ENCODE peak calls at places on chromosomes 11 and 22, in five cellular contexts. A, L, O, H and K are unnamed samples.

GRCh38 chr11:1067812-1068496 is 6.7 kb upstream of the MUC2 start:
- DNase-seq in L (no peak), A (no peak), H (no peak), O (no peak), K (no peak)

GRCh38 chr22:46663001-46663400 is 42.8 kb downstream of the GRAMD4 start:
- DNase-seq in H (no peak), A (no peak), O (no peak), L (no peak), K (no peak)

GRCh38 chr22:18130699-18131429 is 19.1 kb upstream of the USP18 start:
- DNase-seq in O (no peak), A (no peak), H (no peak), L (no peak), K (no peak)

GRCh38 chr11:35412285-35412684 is 7.1 kb downstream of the SLC1A2 start:
- DNase-seq in L (no peak), O (peak), A (no peak), H (no peak), K (no peak)

GRCh38 chr11:117281159-117281558 is 10.0 kb upstream of the BACE1-AS start:
- DNase-seq in H (no peak), A (no peak), L (no peak), O (no peak), K (peak)

GRCh38 chr11:71178076-71178475 is 74.3 kb downstream of the SHANK2 start:
- DNase-seq in O (no peak), A (no peak), L (no peak), H (no peak), K (no peak)

GRCh38 chr11:2516276-2517015 is 71.6 kb downstream of the KCNQ1 start:
- DNase-seq in H (no peak), O (no peak), A (no peak), L (peak), K (no peak)

GRCh38 chr11:13223112-13223511 is 54.5 kb upstream of the BMAL1 start:
- DNase-seq in O (no peak), H (no peak), A (no peak), L (no peak), K (no peak)

GRCh38 chr11:68343761-68344256 is 31.4 kb downstream of the LRP5 start:
- DNase-seq in O (peak), A (no peak), H (no peak), L (peak), K (no peak)

GRCh38 chr11:123694551-123694950 is 40.1 kb upstream of the SCN3B start:
- DNase-seq in O (no peak), L (no peak), A (no peak), H (no peak), K (no peak)

GRCh38 chr11:38553033-38553432 is 1955.0 kb upstream of the RAG2 start:
- DNase-seq in H (no peak), A (no peak), O (no peak), L (no peak), K (no peak)

GRCh38 chr11:13329670-13330401 is 52.2 kb downstream of the BMAL1 start:
- DNase-seq in A (no peak), L (peak), O (no peak), H (no peak), K (peak)

GRCh38 chr22:32204856-32205722 is at the start of gene RFPL2:
- DNase-seq in A (no peak), O (peak), L (no peak), H (peak), K (peak)

GRCh38 chr11:107591446-107592236 is 694 bp downstream of the ELMOD1 start:
- DNase-seq in O (no peak), H (peak), L (no peak), A (no peak), K (peak)

GRCh38 chr11:33899383-33900037 is 7.6 kb upstream of the LMO2 start:
- DNase-seq in A (no peak), L (peak), H (no peak), O (no peak), K (peak)

GRCh38 chr11:11841121-11841604 is 609 bp upstream of the USP47 start:
- DNase-seq in L (peak), H (no peak), O (peak), A (no peak), K (peak)

GRCh38 chr11:38937709-38938108 is 2339.7 kb upstream of the RAG2 start:
- DNase-seq in L (no peak), H (no peak), O (no peak), A (no peak), K (no peak)

GRCh38 chr11:129384415-129384814 is 8.8 kb downstream of the BARX2 start:
- DNase-seq in H (no peak), A (no peak), O (no peak), L (no peak), K (no peak)

GRCh38 chr11:62444271-62444833 is 25.5 kb downstream of the SCGB1A1 start:
- DNase-seq in H (peak), A (no peak), L (peak), O (no peak), K (peak)

GRCh38 chr11:45769960-45770359 is 35.0 kb upstream of the SLC35C1 start:
- DNase-seq in O (no peak), L (no peak), A (no peak), H (no peak), K (no peak)

GRCh38 chr22:47210686-47211085 is 448.2 kb downstream of the TBC1D22A start:
- DNase-seq in H (no peak), A (no peak), O (no peak), L (peak), K (no peak)

GRCh38 chr11:103618532-103618931 is 417.9 kb upstream of the DDI1 start:
- DNase-seq in O (no peak), A (no peak), L (no peak), H (no peak), K (no peak)

GRCh38 chr11:78952188-78952587 is 377.5 kb upstream of the NARS2 start:
- DNase-seq in L (no peak), A (no peak), O (no peak), H (no peak), K (no peak)

GRCh38 chr11:55357560-55358184 is 10.1 kb upstream of the OR4A15 start:
- DNase-seq in A (no peak), H (no peak), L (no peak), O (peak), K (peak)

GRCh38 chr11:94326947-94327346 is 22.6 kb downstream of the IZUMO1R start:
- DNase-seq in L (no peak), H (no peak), O (no peak), A (no peak), K (no peak)

GRCh38 chr22:38843201-38843715 is 570 bp downstream of the NPTXR start:
- DNase-seq in O (no peak), L (peak), A (no peak), H (peak), K (peak)

GRCh38 chr11:3799883-3800282 is 2.5 kb upstream of the NUP98 start:
- DNase-seq in A (no peak), O (no peak), L (no peak), H (no peak), K (no peak)

GRCh38 chr11:61718613-61719302 is 33.7 kb upstream of the MYRF start:
- DNase-seq in L (no peak), O (no peak), A (no peak), H (no peak), K (no peak)

GRCh38 chr22:19626042-19626560 is 88.2 kb upstream of the SEPTIN5 start:
- DNase-seq in H (no peak), O (no peak), L (no peak), A (no peak), K (no peak)

GRCh38 chr11:3840870-3841425 is at the start of gene RHOG:
- DNase-seq in A (peak), H (no peak), L (peak), O (peak), K (peak)

GRCh38 chr11:68780829-68781228 is 29.5 kb upstream of the TESMIN start:
- DNase-seq in L (peak), A (no peak), O (no peak), H (peak), K (peak)

GRCh38 chr11:132408877-132409276 is 1038.5 kb downstream of the NTM start:
- DNase-seq in H (no peak), A (no peak), O (no peak), L (no peak), K (no peak)

GRCh38 chr11:36149538-36150242 is 139.5 kb downstream of the COMMD9 start:
- DNase-seq in L (peak), O (peak), H (peak), A (peak), K (peak)

GRCh38 chr11:2529636-2530035 is 84.8 kb downstream of the KCNQ1 start:
- DNase-seq in O (no peak), H (no peak), A (no peak), L (no peak), K (no peak)

GRCh38 chr11:127059286-127060200 is 59.0 kb upstream of the KIRREL3 start:
- DNase-seq in L (no peak), A (no peak), H (no peak), O (no peak), K (no peak)

GRCh38 chr11:64566915-64567882 is 23.8 kb upstream of the SLC22A12 start:
- DNase-seq in L (no peak), A (no peak), O (no peak), H (no peak), K (no peak)